ENCODE peak calls at places on chromosomes 4 and X, in five cellular contexts. Y is Panc1, Z is HCT116, S is K562, E is GM23338. A is an unnamed sample.

GRCh38 chrX:64394874-64395567 is at the start of gene MTMR8:
- ATAC-seq in E (peak), S (peak), Z (peak), Y (peak), A (peak)

GRCh38 chrX:29542147-29542546 is 673.2 kb upstream of the MAGEB2 start:
- ATAC-seq in E (no peak), Y (no peak), Z (no peak), S (no peak), A (no peak)

GRCh38 chr4:119264743-119265142 is 52.2 kb downstream of the USP53 start:
- ATAC-seq in Z (no peak), E (no peak), S (no peak), Y (no peak), A (no peak)

GRCh38 chr4:677431-678293 is 3.3 kb downstream of the MYL5 start:
- ATAC-seq in Z (peak), S (no peak), E (no peak), Y (no peak), A (no peak)

GRCh38 chrX:38262715-38263620 is 42.3 kb upstream of the SRPX start:
- ATAC-seq in E (no peak), Y (no peak), S (no peak), Z (no peak), A (no peak)

GRCh38 chrX:78800694-78801093 is 53.2 kb downstream of the LPAR4 start:
- ATAC-seq in S (no peak), Y (no peak), Z (no peak), E (no peak), A (no peak)

GRCh38 chrX:120753413-120754251 is 122.0 kb downstream of the CT47B1 start:
- ATAC-seq in Y (no peak), S (no peak), Z (no peak), E (no peak), A (no peak)

GRCh38 chr4:81606796-81607550 is 135.3 kb upstream of the RASGEF1B start:
- ATAC-seq in E (peak), Z (no peak), Y (no peak), S (peak), A (peak)

GRCh38 chrX:130086414-130087207 is 23.7 kb downstream of the ELF4 start:
- ATAC-seq in S (no peak), Z (no peak), E (no peak), Y (no peak), A (no peak)

GRCh38 chr4:140833280-140833679 is 77.1 kb upstream of the TBC1D9 start:
- ATAC-seq in Z (no peak), Y (no peak), S (no peak), E (no peak), A (no peak)

GRCh38 chr4:39899291-39899690 is 78.4 kb downstream of the PDS5A start:
- ATAC-seq in Z (no peak), S (no peak), Y (no peak), E (no peak), A (no peak)

GRCh38 chrX:370963-371745 is 15.6 kb downstream of the PPP2R3B start:
- ATAC-seq in Z (no peak), Y (no peak), E (no peak), S (no peak), A (no peak)

GRCh38 chr4:901192-901910 is 30.8 kb downstream of the GAK start:
- ATAC-seq in Z (no peak), E (no peak), Y (no peak), S (no peak), A (no peak)

GRCh38 chr4:48913346-48913745 is 6.8 kb upstream of the OCIAD2 start:
- ATAC-seq in E (no peak), Z (no peak), S (no peak), Y (peak), A (no peak)

GRCh38 chrX:68989865-68990606 is 161.2 kb downstream of the EFNB1 start:
- ATAC-seq in Z (no peak), E (peak), S (no peak), Y (peak), A (peak)

GRCh38 chrX:128728943-128729342 is 676.7 kb upstream of the ACTRT1 start:
- ATAC-seq in E (no peak), Z (no peak), S (no peak), Y (no peak), A (no peak)

GRCh38 chr4:11312389-11312788 is 116.3 kb downstream of the HS3ST1 start:
- ATAC-seq in S (no peak), Z (no peak), Y (no peak), E (no peak), A (peak)

GRCh38 chr4:40630335-40631021 is 814 bp upstream of the RBM47 start:
- ATAC-seq in E (peak), S (no peak), Y (peak), Z (peak), A (no peak)

GRCh38 chr4:81452452-81453011 is 19.2 kb downstream of the RASGEF1B start:
- ATAC-seq in Y (no peak), Z (no peak), S (no peak), E (no peak), A (no peak)

GRCh38 chr4:57119054-57119651 is 9.0 kb upstream of the IGFBP7 start:
- ATAC-seq in S (peak), Z (no peak), Y (peak), E (no peak), A (peak)

GRCh38 chr4:5802565-5802964 is 90.3 kb downstream of the CRMP1 start:
- ATAC-seq in Y (no peak), Z (no peak), S (no peak), E (no peak), A (no peak)

GRCh38 chrX:4830880-4831557 is 1117.6 kb upstream of the PRKX start:
- ATAC-seq in E (no peak), Z (no peak), Y (peak), S (no peak), A (no peak)

GRCh38 chr4:83307920-83308319 is 23.3 kb upstream of the COQ2 start:
- ATAC-seq in Z (no peak), E (no peak), Y (no peak), S (no peak), A (no peak)

GRCh38 chr4:185068837-185069236 is 50.5 kb downstream of the HELT start:
- ATAC-seq in Z (peak), S (peak), E (peak), Y (no peak), A (no peak)

GRCh38 chrX:15314472-15314871 is 968 bp downstream of the ASB11 start:
- ATAC-seq in E (no peak), Y (no peak), S (no peak), Z (no peak), A (no peak)

GRCh38 chrX:65685112-65685511 is 17.7 kb downstream of the MSN start:
- ATAC-seq in E (no peak), S (no peak), Z (no peak), Y (no peak), A (no peak)

GRCh38 chr4:80098635-80099034 is 25.6 kb upstream of the ANTXR2 start:
- ATAC-seq in Y (no peak), S (no peak), E (no peak), Z (no peak), A (no peak)

GRCh38 chr4:165355900-165356300 is 22.9 kb upstream of the CPE start:
- ATAC-seq in Z (peak), S (peak), E (peak), Y (peak), A (no peak)

GRCh38 chr4:74503580-74503979 is 58.6 kb downstream of the AREG start:
- ATAC-seq in Y (no peak), E (no peak), S (no peak), Z (no peak), A (no peak)

GRCh38 chr4:149790172-149790907 is 25.3 kb downstream of the IQCM start:
- ATAC-seq in Y (no peak), Z (no peak), E (no peak), S (no peak), A (no peak)

GRCh38 chrX:19964017-19964710 is 26.7 kb downstream of the BCLAF3 start:
- ATAC-seq in Z (no peak), Y (no peak), S (no peak), E (no peak), A (no peak)

GRCh38 chr4:139843643-139844042 is 178.0 kb downstream of the MGST2 start:
- ATAC-seq in Y (no peak), Z (no peak), E (no peak), S (no peak), A (no peak)

GRCh38 chrX:68915778-68916177 is 87.0 kb downstream of the EFNB1 start:
- ATAC-seq in Y (no peak), E (no peak), Z (no peak), S (no peak), A (no peak)

GRCh38 chr4:52421811-52422213 is 237.3 kb downstream of the USP46 start:
- ATAC-seq in S (no peak), Z (no peak), Y (no peak), E (no peak), A (no peak)

GRCh38 chr4:52423967-52424366 is 235.1 kb downstream of the USP46 start:
- ATAC-seq in S (no peak), E (no peak), Z (no peak), Y (no peak), A (no peak)

GRCh38 chr4:52420330-52420729 is 238.8 kb downstream of the USP46 start:
- ATAC-seq in E (no peak), Y (no peak), Z (no peak), S (no peak), A (no peak)

DNA sequence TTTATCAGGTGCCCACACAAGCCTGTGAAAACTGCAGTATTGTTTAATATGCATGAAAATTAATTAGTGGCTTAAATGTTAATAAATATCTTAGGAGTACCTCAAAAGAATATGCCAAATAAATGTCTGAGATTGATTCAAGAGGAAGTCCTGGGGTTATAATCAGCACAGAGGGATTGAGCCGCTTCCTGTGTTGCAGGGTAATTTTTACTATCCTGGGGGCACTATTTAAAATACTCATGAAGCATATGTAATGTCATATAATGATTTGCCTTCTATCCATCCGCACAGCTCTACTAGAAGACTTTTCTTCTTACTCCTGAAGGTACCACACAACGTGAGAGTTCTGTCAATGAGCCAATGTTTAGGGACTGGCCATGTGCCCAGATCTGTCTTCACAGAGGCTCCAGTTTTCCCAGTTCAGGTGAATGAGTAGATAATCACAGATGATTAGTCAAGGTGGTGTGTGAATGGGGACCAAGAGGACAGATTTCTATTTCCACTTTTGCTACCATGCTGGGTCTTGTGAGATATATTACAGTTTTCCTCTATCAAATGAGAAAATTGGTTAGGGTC is 233.3 kb downstream of the USP46 start:
- ATAC-seq in Z (no peak), Y (no peak), E (no peak), S (no peak), A (no peak)
- TF ChIP-seq POLR2AphosphoS5 in Z (no peak), Y (no peak), E (no peak), S (no peak), A (no peak)

GRCh38 chrX:48474127-48474526 is 1.9 kb upstream of the FTSJ1 start:
- ATAC-seq in Y (no peak), Z (no peak), S (peak), E (peak), A (no peak)

GRCh38 chrX:48475295-48475694 is 704 bp upstream of the FTSJ1 start:
- ATAC-seq in Z (peak), Y (no peak), E (no peak), S (peak), A (no peak)

GRCh38 chrX:48474581-48474980 is 1.4 kb upstream of the FTSJ1 start:
- ATAC-seq in E (no peak), S (no peak), Y (no peak), Z (no peak), A (no peak)

GRCh38 chrX:48476919-48477318 is 920 bp downstream of the FTSJ1 start:
- ATAC-seq in Y (no peak), Z (no peak), S (no peak), E (no peak), A (no peak)

DNA sequence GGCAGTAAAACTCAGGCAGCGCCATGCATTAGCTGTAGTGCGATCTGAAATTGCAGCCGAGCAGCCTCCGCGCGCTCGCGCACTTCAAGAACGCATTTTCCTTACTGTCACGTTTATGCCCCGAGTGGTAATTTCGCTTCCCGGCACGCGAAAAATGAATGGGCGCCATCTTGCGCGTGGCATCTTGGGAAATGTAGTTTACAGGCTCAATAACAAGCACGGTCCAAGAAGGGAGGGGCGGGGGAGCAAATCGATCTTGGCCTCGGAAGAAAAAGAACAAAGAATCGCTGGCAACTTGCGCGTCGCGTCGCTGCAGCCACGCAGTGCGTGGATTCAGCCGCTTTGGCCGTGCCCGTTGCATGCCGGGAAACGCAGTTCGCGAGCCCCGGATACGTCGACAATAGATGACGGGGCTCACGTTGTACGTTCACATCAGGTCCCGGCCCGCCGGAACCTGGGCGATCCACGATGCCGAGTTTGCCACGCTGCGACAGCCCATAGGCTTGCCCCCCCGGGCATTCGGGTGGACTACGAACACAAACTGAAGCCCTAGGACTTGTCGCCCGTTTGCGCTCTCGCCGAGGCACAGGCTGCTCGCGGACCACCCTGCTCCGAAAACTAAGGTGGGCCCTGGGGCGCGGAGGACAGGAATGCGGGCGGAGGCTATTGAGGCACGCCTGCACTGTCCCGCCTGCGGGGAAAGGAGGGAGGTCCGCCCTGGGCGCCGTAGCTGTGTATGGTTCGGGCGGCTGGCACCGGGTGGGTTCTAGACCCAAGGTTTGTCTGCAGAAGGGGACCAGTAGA is at the start of gene FTSJ1:
- ATAC-seq in S (peak), Z (peak), E (peak), Y (peak), A (peak)
- TF ChIP-seq POLR2AphosphoS5 in S (no peak), Z (peak), E (peak), Y (peak), A (peak)

DNA sequence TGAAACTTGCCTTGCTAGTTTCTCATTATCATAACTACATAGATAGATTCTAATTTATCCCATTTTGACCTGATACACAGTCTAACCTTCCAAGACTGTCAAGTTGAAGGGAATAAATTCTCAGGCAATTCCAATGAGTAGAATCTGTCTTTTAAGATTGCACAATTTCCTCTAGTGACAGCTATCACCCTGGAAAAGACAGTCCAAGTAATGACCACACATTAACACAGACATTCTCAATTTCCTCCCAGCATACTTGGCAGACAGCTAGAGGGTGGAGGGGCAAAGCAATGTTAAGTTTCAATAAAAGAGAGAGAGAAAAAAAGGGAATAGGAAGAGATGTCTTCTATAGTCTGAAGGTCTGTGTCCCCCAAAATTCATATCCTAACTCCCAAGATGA is 234.7 kb downstream of the LDB2 start:
- ATAC-seq in E (no peak), Y (no peak), S (no peak), Z (no peak), A (peak)
- TF ChIP-seq POLR2AphosphoS5 in E (no peak), Y (no peak), S (no peak), Z (no peak), A (no peak)

DNA sequence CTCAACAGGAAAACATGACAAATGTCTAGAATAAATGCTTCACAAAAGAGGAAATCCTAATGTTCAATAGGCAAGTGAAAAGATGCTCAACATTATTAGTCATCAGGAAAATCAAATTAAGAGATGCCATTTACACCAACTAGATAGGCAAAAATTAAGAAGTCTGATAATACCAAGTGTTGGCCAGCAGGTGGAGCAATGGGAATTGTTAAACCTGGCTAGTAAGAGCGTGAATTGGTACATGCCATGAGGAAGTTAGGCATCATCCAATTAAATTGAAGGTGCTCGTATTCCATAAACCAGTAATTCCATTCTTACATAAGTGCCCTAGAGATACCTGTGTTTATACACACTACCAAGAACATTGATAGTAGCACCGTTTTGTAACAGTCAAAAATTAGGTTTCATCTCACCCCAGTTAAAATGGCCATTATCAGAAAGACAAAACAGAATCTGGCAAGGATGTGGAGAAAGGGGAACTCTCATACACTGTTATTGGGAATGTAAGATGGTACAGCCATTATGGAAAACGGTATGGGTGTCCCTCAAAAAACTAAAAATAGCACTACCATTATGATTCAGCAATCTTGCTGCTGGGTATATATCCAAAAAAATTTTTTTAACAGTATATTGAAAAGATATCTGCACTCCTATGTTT is 14.0 kb upstream of the ZCCHC18 start:
- ATAC-seq in S (peak), Z (peak), Y (peak), E (peak), A (no peak)
- TF ChIP-seq POLR2AphosphoS5 in S (no peak), Z (no peak), Y (no peak), E (no peak), A (no peak)

DNA sequence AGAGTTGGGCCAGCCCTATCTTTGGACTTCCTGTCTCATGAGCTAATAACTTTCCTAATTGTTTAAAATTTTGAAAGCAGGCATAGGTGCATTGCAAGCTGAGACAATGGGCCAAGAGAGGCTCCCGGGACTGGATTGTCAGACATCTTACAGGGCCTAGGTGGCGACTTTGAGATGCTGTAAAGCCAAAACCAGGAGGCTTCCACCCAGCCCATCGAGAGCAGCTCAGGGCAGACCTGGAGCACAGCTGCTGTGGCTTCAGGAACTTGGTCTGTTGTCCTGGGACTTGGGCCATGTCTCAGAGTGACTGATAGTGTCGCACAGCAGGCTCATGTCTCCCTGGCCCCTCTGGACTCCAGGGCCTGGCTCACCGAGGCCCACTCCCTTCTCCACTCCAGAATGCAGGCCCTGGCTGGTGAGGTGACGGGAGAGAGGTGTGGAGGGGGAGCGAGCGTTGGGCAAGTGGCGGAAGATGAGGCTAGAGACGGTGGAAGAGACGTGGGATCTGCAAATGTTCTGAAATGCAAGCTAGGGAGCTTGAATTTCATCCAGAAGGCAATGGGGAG is 24.1 kb upstream of the MTM1 start:
- ATAC-seq in S (peak), Y (peak), E (peak), Z (peak), A (no peak)
- TF ChIP-seq POLR2AphosphoS5 in S (no peak), Y (no peak), E (no peak), Z (no peak), A (no peak)

DNA sequence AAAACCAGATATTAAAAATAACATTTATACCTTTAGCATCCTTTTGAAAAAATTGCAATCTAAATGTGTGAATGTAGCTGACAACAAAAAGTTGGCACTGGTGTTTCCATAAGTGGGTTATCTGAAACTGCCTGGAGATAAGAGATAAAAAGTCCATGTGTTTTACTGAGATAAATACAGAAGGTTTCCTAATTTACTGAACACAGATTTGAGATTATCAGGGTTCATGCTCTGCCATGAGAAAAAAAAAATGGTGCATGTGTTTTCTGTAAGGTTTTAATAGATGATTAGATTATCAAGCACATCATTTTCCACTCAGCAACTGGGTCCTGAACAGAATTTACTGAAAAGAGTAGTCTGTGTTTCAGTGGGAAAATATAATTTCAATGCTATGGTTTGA is 326.2 kb upstream of the SLIT2 start:
- ATAC-seq in Z (no peak), S (no peak), E (no peak), Y (no peak), A (no peak)
- TF ChIP-seq POLR2AphosphoS5 in Z (no peak), S (no peak), E (no peak), Y (no peak), A (no peak)

GRCh38 chrX:13088155-13088485 is 43.7 kb upstream of the FAM9C start:
- ATAC-seq in Z (no peak), S (no peak), Y (no peak), E (no peak), A (no peak)
- TF ChIP-seq POLR2AphosphoS5 in Z (no peak), S (no peak), Y (no peak), E (no peak), A (no peak)

A was measured in gastroesophageal sphincter.